ENCODE peak calls at places on chromosomes 5 and 9, in seven cellular contexts. Z, I, K, V, S, J and P are unnamed samples.

GRCh38 chr9:115715656-115716055 is 437.9 kb upstream of the PAPPA start:
- DNase-seq in J (no peak), Z (no peak), S (no peak), V (no peak), K (no peak), I (no peak), P (no peak)

GRCh38 chr5:154191467-154192261 is 1.1 kb downstream of the GALNT10 start:
- DNase-seq in Z (peak; percentile 51), I (no peak), S (no peak), J (no peak), V (no peak), K (no peak), P (no peak)

GRCh38 chr5:141559481-141559880 is 59.3 kb downstream of the DIAPH1 start:
- DNase-seq in V (no peak), Z (peak; percentile 73), K (no peak), I (no peak), J (no peak), S (peak; percentile 14), P (peak; percentile 45)

GRCh38 chr5:139062910-139063663 is 135.1 kb downstream of the SIL1 start:
- DNase-seq in Z (no peak), V (no peak), I (no peak), K (no peak), S (no peak), J (no peak), P (no peak)

GRCh38 chr9:128222026-128222425 is 18.8 kb downstream of the DNM1 start:
- DNase-seq in V (no peak), K (no peak), Z (no peak), S (no peak), J (no peak), I (no peak), P (no peak)

GRCh38 chr5:163938595-163938994 is 433.2 kb downstream of the MAT2B start:
- DNase-seq in V (no peak), I (no peak), Z (peak; percentile 67), S (no peak), K (no peak), J (no peak), P (no peak)

GRCh38 chr5:104061707-104062106 is 499.1 kb upstream of the NUDT12 start:
- DNase-seq in Z (no peak), S (no peak), J (no peak), I (no peak), V (no peak), K (no peak), P (no peak)

GRCh38 chr9:94086468-94086867 is 2.2 kb downstream of the PTPDC1 start:
- DNase-seq in Z (peak; percentile 81), K (no peak), S (no peak), I (no peak), J (no peak), V (no peak), P (no peak)

GRCh38 chr5:51201024-51201423 is 182.2 kb upstream of the ISL1 start:
- DNase-seq in S (no peak), J (no peak), Z (no peak), K (no peak), I (no peak), V (no peak), P (no peak)

GRCh38 chr9:12629091-12629490 is 64.1 kb upstream of the TYRP1 start:
- DNase-seq in Z (no peak), I (no peak), J (no peak), V (no peak), K (no peak), S (no peak), P (no peak)

GRCh38 chr9:112333639-112334318 is 360 bp upstream of the PTBP3 start:
- DNase-seq in K (peak; percentile 82), Z (peak; percentile 98), J (peak; percentile 96), I (peak; percentile 64), V (peak; percentile 93), S (peak; percentile 54), P (peak; percentile 24)

GRCh38 chr5:84255318-84255717 is 129.4 kb downstream of the EDIL3 start:
- DNase-seq in K (no peak), J (no peak), Z (peak; percentile 55), V (no peak), I (no peak), S (no peak), P (no peak)

DNA sequence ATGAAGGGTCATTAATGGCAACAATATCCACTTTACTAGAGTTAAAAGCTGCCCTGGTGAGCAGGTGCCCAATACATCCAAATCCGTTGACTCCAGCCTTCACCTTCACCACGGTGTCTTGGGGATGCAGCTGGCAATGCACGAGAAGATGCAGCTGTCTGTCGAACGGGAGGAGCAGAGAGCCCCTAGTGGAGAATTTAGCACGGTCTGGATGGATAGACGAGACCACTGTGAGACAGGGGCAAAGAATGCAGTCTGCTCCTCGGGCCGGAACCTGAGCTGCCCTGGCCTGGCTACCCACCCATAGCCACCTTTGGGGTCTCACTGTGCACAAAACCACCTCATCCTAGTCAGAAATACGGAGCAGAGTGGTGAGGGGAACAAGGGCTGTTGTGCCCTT is 35.1 kb downstream of the ADRA1B start:
- DNase-seq in J (no peak), K (no peak), V (no peak), Z (peak; percentile 22), I (no peak), S (no peak), P (no peak)
- TF ChIP-seq CTCF in J (no peak), K (no peak), V (no peak), Z (peak; percentile 47), I (no peak), S (peak; percentile 71), P (peak; percentile 30)

DNA sequence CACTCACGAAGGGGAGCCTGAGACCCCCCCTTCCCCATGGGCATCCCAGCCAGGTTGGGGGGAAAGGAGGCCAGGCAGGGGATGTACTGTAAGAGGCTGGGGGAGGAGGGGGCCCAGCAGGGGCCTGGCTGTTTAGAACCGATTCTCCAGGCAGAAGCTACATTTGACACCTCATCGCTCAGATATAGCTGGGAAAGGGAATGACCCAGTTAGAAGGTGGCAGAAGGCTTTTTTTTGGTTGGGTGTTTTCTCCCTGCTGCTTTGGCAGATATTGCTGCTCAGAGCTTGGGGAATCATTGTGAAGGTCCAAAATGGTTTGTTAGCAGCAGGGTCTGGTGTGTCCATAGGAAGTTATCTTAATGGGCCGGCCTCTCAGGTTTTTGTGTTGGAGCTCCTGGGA is 6.0 kb downstream of the CDX1 start:
- DNase-seq in V (no peak), K (no peak), I (no peak), S (no peak), Z (no peak), J (no peak), P (no peak)
- H3K4me3 ChIP-seq in V (no peak overlapping the region), K (no peak overlapping the region), I (no peak overlapping the region), S (no peak overlapping the region), Z (no peak overlapping the region), J (no peak overlapping the region), P (no peak overlapping the region)

GRCh38 chr9:132768932-132769894 is 98.9 kb downstream of the GTF3C4 start:
- DNase-seq in S (no peak), V (peak; percentile 76), K (peak; percentile 12), Z (peak; percentile 82), J (peak; percentile 57), I (peak; percentile 18), P (no peak)
- TF ChIP-seq CTCF in S (peak; percentile 50), V (peak; percentile 9), K (no peak), Z (peak; percentile 47), J (no peak), I (peak; percentile 43), P (peak; percentile 53)

DNA sequence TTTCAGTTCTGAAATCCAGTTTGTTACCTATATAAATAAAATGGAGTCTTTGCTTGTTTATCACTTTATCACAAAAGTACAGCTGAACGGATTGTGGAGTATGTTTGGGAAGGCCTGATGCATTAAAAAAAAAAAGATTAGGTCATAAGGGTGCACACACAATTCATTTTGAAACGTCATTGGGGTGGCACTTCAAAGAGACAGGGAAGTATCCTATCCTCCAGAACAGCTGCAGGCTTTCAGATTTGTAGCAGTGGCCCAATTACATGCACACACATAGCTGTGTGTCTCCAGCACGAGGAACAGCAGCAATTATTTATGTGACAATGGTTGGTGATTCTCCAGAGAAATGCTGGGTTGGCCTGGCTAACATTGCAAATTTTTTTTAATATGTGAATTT is 46.8 kb upstream of the FER start:
- DNase-seq in I (no peak), S (no peak), V (no peak), K (no peak), J (no peak), Z (no peak), P (no peak)
- H3K4me3 ChIP-seq in I (no peak overlapping the region), S (no peak overlapping the region), V (no peak overlapping the region), K (no peak overlapping the region), J (no peak overlapping the region), Z (no peak overlapping the region), P (no peak overlapping the region)

DNA sequence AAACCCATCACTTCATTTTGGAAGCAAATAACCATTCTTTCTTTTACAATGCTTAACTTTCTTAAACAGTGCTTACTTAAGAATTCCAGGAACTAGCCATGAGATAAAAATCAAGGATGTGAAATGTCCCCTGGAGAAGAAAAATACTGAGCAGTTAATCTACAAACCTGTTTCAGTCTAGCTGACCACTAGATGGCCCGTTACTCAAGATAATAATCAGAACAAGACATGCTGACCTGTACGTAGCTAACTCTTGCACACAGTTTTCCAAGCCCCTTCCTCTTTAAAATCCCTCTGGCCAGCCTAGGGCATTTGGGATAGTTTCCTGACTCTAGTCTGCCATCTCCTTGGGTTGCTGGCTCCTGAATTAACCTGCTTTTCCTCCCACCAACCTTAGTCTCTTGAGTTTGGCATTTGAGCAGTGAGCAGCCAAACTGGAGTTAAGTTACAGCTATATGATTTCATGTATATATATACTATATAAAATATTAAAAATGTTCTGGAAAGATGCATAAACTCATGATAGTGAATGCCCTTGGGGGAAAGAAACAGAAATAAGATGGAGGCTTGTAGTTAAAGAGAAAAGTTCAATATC is 59.3 kb upstream of the TRAF1 start:
- DNase-seq in V (no peak), I (no peak), S (peak; percentile 41), J (no peak), K (no peak), Z (peak; percentile 74), P (peak; percentile 66)
- TF ChIP-seq CTCF in V (peak; percentile 31), I (peak; percentile 41), S (peak; percentile 64), J (no peak), K (peak; percentile 48), Z (peak; percentile 52), P (peak; percentile 59)

GRCh38 chr9:36866840-36867239 is 167.2 kb downstream of the PAX5 start:
- DNase-seq in J (no peak), S (no peak), Z (no peak), V (no peak), K (no peak), I (no peak), P (no peak)

GRCh38 chr9:36867241-36867640 is 166.8 kb downstream of the PAX5 start:
- DNase-seq in K (no peak), Z (no peak), I (no peak), S (no peak), V (no peak), J (no peak), P (no peak)

GRCh38 chr9:36870960-36871359 is 163.1 kb downstream of the PAX5 start:
- DNase-seq in I (no peak), V (no peak), J (no peak), S (no peak), Z (no peak), K (no peak), P (no peak)

GRCh38 chr9:36867672-36868471 is 166.2 kb downstream of the PAX5 start:
- DNase-seq in S (no peak), Z (no peak), K (no peak), I (no peak), V (peak; percentile 38), J (no peak), P (no peak)

GRCh38 chr9:36868591-36869282 is 165.3 kb downstream of the PAX5 start:
- DNase-seq in V (no peak), J (no peak), I (no peak), K (no peak), Z (no peak), S (no peak), P (no peak)
- H3K4me3 ChIP-seq in V (no peak overlapping the region), J (no peak overlapping the region), I (no peak overlapping the region), K (no peak overlapping the region), Z (no peak overlapping the region), S (no peak overlapping the region), P (no peak overlapping the region)

GRCh38 chr5:137822158-137822764 is 45.4 kb upstream of the MYOT start:
- DNase-seq in Z (peak; percentile 78), S (peak; percentile 16), V (no peak), K (peak; percentile 42), I (no peak), J (no peak), P (no peak)
- TF ChIP-seq CTCF in Z (peak; percentile 66), S (peak; percentile 77), V (no peak), K (no peak), I (no peak), J (no peak), P (peak; percentile 39)